ENCODE peak calls at places on chromosomes 7 and 10, in seven cellular contexts. G is PC-3, F is H9, P is neuronal stem cell, V is GM23248, J is GM12878, O is fibroblast of lung. Q is an unnamed sample.

GRCh38 chr10:2122431-2123124 is 385.3 kb upstream of the ADARB2 start:
- DNase-seq in J (no peak), P (no peak), F (no peak), O (no peak), G (no peak), V (no peak), Q (peak; percentile 49)

GRCh38 chr10:71232089-71232998 is 20.0 kb downstream of the UNC5B start:
- DNase-seq in J (no peak), O (peak; percentile 66), F (no peak), G (no peak), V (peak; percentile 67), P (no peak), Q (peak; percentile 53)

GRCh38 chr7:66626236-66626957 is 2.3 kb upstream of the KCTD7 start:
- DNase-seq in J (no peak), P (no peak), F (no peak), V (peak; percentile 90), G (peak; percentile 32), O (peak; percentile 27), Q (no peak)

GRCh38 chr7:95599069-95599468 is 2.8 kb upstream of the PDK4 start:
- DNase-seq in G (peak; percentile 27), V (no peak), F (no peak), O (no peak), J (no peak), P (no peak), Q (no peak)

GRCh38 chr10:105837951-105838350 is 1196.9 kb downstream of the SORCS3 start:
- DNase-seq in J (peak; percentile 52), F (no peak), G (peak; percentile 11), O (peak; percentile 8), P (no peak), V (peak; percentile 13), Q (peak; percentile 20)

GRCh38 chr7:32506266-32507054 is 11.2 kb downstream of the AVL9 start:
- DNase-seq in P (no peak), F (no peak), V (peak; percentile 92), J (no peak), G (peak; percentile 39), O (peak; percentile 86), Q (peak; percentile 94)

GRCh38 chr10:51162002-51162401 is 87.7 kb downstream of the PRKG1 start:
- DNase-seq in P (peak; percentile 26), V (no peak), G (no peak), J (no peak), O (peak; percentile 37), F (peak; percentile 39), Q (peak; percentile 17)

GRCh38 chr10:12194752-12195271 is 879 bp downstream of the NUDT5 start:
- DNase-seq in J (no peak), V (peak; percentile 66), P (no peak), O (peak; percentile 55), G (peak; percentile 1), F (no peak), Q (peak; percentile 12)

GRCh38 chr7:24741691-24742639 is 15.3 kb downstream of the GSDME start:
- DNase-seq in F (no peak), J (no peak), V (peak; percentile 99), G (peak; percentile 63), O (peak; percentile 94), P (no peak), Q (peak; percentile 97)

GRCh38 chr10:44991571-44991970 is 9.2 kb upstream of the ZNF22 start:
- DNase-seq in V (no peak), J (no peak), O (no peak), P (no peak), G (no peak), F (no peak), Q (no peak)

GRCh38 chr10:44992070-44992731 is 8.5 kb upstream of the ZNF22 start:
- DNase-seq in V (no peak), G (no peak), P (no peak), J (no peak), F (peak; percentile 17), O (no peak), Q (no peak)

GRCh38 chr10:44993922-44994751 is 6.6 kb upstream of the ZNF22 start:
- DNase-seq in P (no peak), F (no peak), J (no peak), V (peak; percentile 48), O (peak; percentile 66), G (no peak), Q (peak; percentile 55)

GRCh38 chr10:44993226-44993921 is 7.3 kb upstream of the ZNF22 start:
- DNase-seq in P (no peak), F (no peak), J (no peak), G (no peak), O (no peak), V (no peak), Q (no peak)

DNA sequence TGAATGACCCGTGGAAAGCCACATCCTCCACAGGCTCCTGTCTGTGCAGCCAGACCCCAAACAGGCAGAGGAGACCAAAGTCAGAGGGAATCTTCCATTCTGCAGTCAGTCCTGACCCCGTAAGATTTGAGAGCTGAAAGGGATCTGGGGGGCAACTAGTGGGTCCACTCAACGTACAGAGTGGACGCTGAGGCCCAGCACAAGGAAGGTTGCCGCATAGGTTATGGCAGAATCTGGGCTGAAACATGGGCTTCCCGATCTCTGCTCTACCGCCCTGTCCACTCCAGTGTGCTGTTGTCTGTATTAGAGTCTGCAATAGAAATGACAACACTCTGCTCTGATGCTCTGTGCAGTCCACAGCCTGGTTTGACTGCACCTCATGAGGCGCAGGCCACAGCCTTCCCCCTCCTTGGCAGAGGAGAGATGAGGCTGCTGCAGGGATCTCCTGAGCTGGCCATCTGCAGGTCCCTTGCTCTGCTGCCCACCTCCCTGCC is 7.9 kb upstream of the ZNF22 start:
- DNase-seq in F (no peak), O (no peak), G (no peak), J (no peak), V (no peak), P (no peak), Q (no peak)
- H3K4me2 ChIP-seq in F (no peak overlapping the region), O (no peak overlapping the region), G (no peak overlapping the region), J (no peak overlapping the region), V (no peak overlapping the region), P (no peak overlapping the region), Q (no peak overlapping the region)

DNA sequence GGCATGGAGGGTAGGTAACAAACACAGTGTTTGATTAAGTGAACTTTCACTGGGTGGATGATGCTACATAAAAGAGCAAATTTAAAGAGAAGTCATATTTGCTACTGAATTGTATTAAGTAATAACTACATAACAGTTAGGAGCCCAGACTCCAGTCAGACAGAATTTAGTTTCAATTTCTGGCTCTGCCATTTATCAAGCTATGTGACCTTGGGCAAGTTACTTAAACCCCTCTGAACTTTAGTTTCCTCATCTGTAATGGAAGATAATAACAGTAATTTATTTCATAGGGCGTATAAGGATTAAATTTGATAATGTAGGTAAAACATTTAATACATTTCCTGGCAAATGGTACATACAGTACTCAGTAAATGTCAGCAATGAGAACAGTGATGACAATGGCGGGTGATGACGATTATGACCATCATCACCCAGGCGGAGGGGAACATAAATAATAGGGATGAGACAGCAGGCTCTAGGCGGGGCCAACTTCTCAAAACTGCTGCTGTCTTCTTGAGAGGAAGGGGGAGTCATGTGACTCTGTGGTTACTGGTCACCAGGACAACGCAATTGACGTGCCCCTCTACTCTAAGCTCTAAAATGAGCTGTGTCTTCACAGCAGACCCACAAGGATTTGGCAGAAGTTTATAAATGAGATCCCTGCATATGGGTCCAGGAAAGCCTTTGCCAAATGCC is 15.6 kb downstream of the DNMBP start:
- DNase-seq in P (no peak), G (peak; percentile 20), O (peak; percentile 97), J (peak; percentile 51), F (no peak), V (peak; percentile 85), Q (peak; percentile 96)
- H3K4me2 ChIP-seq in P (no peak overlapping the region), G (no peak overlapping the region), O (peak overlapping the region; percentile 42), J (peak overlapping the region; percentile 83), F (no peak overlapping the region), V (peak overlapping the region; percentile 31), Q (peak overlapping the region; percentile 54)

DNA sequence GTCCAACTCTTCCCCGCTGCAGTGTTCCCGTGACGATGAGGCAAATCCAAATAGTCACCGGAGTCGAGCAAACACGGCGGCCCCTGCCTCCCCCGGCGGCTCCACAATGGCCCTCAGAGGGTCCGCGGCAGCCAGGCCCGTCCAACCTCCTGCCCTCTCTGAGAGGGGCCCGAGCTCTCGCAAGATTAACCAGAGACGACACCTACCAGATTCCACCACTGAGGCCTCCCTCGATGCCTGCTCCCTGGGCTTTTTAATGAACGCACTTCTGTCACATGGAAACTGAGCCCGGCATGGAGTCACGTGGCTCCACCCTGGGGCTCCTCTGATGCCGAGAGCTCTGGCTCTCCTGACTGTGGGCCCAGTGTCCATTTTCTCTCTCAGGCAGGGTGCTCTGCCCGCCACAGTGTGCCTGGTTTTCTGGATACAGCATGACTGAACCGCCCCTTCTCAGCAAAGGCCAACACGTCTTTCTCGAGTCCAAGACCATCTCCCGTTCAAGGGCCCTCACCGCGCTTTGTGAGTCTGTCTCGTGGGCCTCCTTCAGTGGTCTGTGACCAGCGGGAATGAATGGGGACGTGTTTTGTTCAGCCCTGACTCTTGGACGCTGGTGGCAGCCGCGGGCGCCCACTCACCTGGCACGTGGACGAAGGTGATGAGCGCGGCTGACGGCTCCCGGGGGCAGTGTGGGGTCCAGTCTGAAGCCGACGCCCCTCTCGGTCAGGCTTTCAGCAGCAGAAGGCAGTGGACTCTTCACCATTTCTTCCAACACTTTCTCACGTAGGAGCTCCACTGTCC is 30.1 kb downstream of the AMZ1 start:
- DNase-seq in F (no peak), G (no peak), V (no peak), P (no peak), O (no peak), J (no peak), Q (no peak)
- H3K4me2 ChIP-seq in F (no peak overlapping the region), G (no peak overlapping the region), V (no peak overlapping the region), P (no peak overlapping the region), O (no peak overlapping the region), J (no peak overlapping the region), Q (peak overlapping the region; percentile 30)

GRCh38 chr7:47604496-47604890 is 22.6 kb upstream of the TNS3 start:
- DNase-seq in P (no peak), G (no peak), F (no peak), O (no peak), J (no peak), V (peak; percentile 37), Q (no peak)
- H3K4me2 ChIP-seq in P (no peak overlapping the region), G (peak overlapping the region; percentile 70), F (no peak overlapping the region), O (peak overlapping the region; percentile 21), J (no peak overlapping the region), V (peak overlapping the region; percentile 42), Q (peak overlapping the region; percentile 71)

GRCh38 chr7:2821842-2822507 is 22.1 kb downstream of the GNA12 start:
- DNase-seq in V (peak; percentile 91), G (peak; percentile 73), P (no peak), J (no peak), F (no peak), O (peak; percentile 77), Q (peak; percentile 92)

GRCh38 chr7:2821161-2821841 is 22.8 kb downstream of the GNA12 start:
- DNase-seq in P (no peak), O (peak; percentile 74), G (peak; percentile 68), J (peak; percentile 53), F (peak; percentile 77), V (peak; percentile 81), Q (peak; percentile 90)

GRCh38 chr7:2824026-2824677 is 20.0 kb downstream of the GNA12 start:
- DNase-seq in F (no peak), O (no peak), P (no peak), V (no peak), G (no peak), J (no peak), Q (peak; percentile 79)

GRCh38 chr7:2824678-2825461 is 19.2 kb downstream of the GNA12 start:
- DNase-seq in V (no peak), P (no peak), F (peak; percentile 92), G (no peak), J (peak; percentile 49), O (no peak), Q (no peak)

DNA sequence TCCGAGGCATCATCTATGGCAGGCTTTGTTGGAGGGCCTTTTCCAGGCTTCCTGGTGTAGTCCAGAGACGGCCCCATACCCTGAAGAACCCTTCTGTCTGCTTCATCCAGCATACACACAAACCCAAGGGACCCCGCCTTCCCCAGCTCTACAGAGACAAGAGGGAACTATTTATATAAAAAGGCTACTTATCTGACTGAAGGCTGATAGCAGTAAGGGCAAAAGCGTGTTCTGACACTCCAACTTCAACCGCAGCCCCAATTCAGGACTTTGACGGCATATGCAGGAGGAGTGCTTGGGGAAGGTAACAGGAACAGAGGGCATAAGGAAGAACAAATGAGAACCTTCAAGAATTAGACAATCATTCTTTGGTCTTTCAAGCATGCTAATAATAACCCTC is 21.0 kb downstream of the GNA12 start:
- DNase-seq in P (no peak), O (no peak), V (no peak), G (no peak), J (no peak), F (no peak), Q (no peak)
- H3K4me2 ChIP-seq in P (no peak overlapping the region), O (peak overlapping the region; percentile 51), V (peak overlapping the region; percentile 16), G (peak overlapping the region; percentile 70), J (no peak overlapping the region), F (no peak overlapping the region), Q (no peak overlapping the region)